ENCODE peak calls at places on chromosomes 13 and 19, in ten cellular contexts. H, N, J, B, P, C, V, D, G and U are unnamed samples.
A peak's percentile ranks its signal among the peaks of the same experiment; 100 is the strongest.

GRCh38 chr13:34594507-34594906 is 347.6 kb upstream of the NBEA start:
- DNase-seq in G (no peak), V (no peak), H (no peak), J (no peak), B (no peak), N (no peak), D (no peak), P (no peak), C (no peak), U (no peak)

GRCh38 chr13:101985321-101985720 is 416.5 kb downstream of the FGF14 start:
- DNase-seq in N (no peak), C (no peak), G (no peak), V (no peak), J (no peak), H (no peak), D (peak; percentile 25), B (peak; percentile 7), P (peak; percentile 76), U (no peak)

GRCh38 chr13:45439781-45440462 is 21.7 kb upstream of the SLC25A30 start:
- DNase-seq in P (peak; percentile 29), J (no peak), D (no peak), H (no peak), G (no peak), C (no peak), N (no peak), V (no peak), B (no peak), U (no peak)

GRCh38 chr19:10808937-10809655 is 26.9 kb downstream of the TMED1 start:
- DNase-seq in D (no peak), P (peak; percentile 95), G (no peak), C (no peak), N (peak; percentile 24), J (no peak), B (peak; percentile 53), H (peak; percentile 7), V (peak; percentile 18), U (no peak)

GRCh38 chr13:110869231-110869804 is 45.6 kb downstream of the ANKRD10 start:
- DNase-seq in H (no peak), V (no peak), D (no peak), J (no peak), C (no peak), B (no peak), N (no peak), G (no peak), P (no peak), U (no peak)

GRCh38 chr13:43584711-43585110 is 202.1 kb downstream of the ENOX1 start:
- DNase-seq in P (no peak), V (no peak), G (no peak), H (no peak), B (no peak), J (no peak), N (no peak), C (no peak), D (no peak), U (no peak)

GRCh38 chr19:28972144-28972543 is 240.8 kb downstream of the UQCRFS1 start:
- DNase-seq in N (no peak), V (no peak), B (no peak), G (no peak), C (no peak), P (no peak), J (no peak), D (no peak), H (no peak), U (no peak)

GRCh38 chr19:45507864-45508680 is 793 bp downstream of the VASP start:
- DNase-seq in J (no peak), H (peak; percentile 39), C (peak; percentile 93), D (no peak), G (no peak), P (no peak), B (no peak), V (peak; percentile 30), N (peak; percentile 45), U (peak; percentile 62)

GRCh38 chr13:59776924-59777690 is 386.6 kb downstream of the DIAPH3 start:
- DNase-seq in J (no peak), G (no peak), P (peak; percentile 85), B (peak; percentile 80), D (peak; percentile 67), V (no peak), N (no peak), C (no peak), H (no peak), U (no peak)

GRCh38 chr19:5536337-5536894 is 31.3 kb downstream of the TINCR start:
- DNase-seq in V (no peak), H (peak; percentile 89), P (peak; percentile 58), N (no peak), C (peak; percentile 19), G (no peak), D (no peak), B (peak; percentile 14), J (no peak), U (no peak)